ENCODE peak calls at places on chromosomes 3 and 15, in five cellular contexts. One of them, this sample, is unnamed.

GRCh38 chr3:141446737-141447136 is 40.1 kb upstream of the RASA2 start:
- DNase-seq in AML-193: no peak
- DNase-seq in epithelial cell of esophagus: no peak
- DNase-seq in stimulated activated CD8-positive, alpha-beta memory T cell treated with anti-CD3 and anti-CD28 coated beads, Interleukin-15, amount 100 ng/mL, for 4 hours: no peak
- DNase-seq in A549: no peak
- DNase-seq in this sample: no peak

GRCh38 chr3:170301404-170301803 is 56.1 kb upstream of the SKIL start:
- DNase-seq in AML-193: peak; percentile 76
- DNase-seq in epithelial cell of esophagus: peak; percentile 76
- DNase-seq in A549: no peak
- DNase-seq in stimulated activated CD8-positive, alpha-beta memory T cell treated with anti-CD3 and anti-CD28 coated beads, Interleukin-15, amount 100 ng/mL, for 4 hours: no peak
- DNase-seq in this sample: no peak

GRCh38 chr15:49900036-49900435 is 219.0 kb downstream of the ATP8B4 start:
- DNase-seq in A549: no peak
- DNase-seq in AML-193: no peak
- DNase-seq in stimulated activated CD8-positive, alpha-beta memory T cell treated with anti-CD3 and anti-CD28 coated beads, Interleukin-15, amount 100 ng/mL, for 4 hours: no peak
- DNase-seq in epithelial cell of esophagus: no peak
- DNase-seq in this sample: no peak

GRCh38 chr15:36594556-36595090 is 15.2 kb downstream of the CDIN1 start:
- DNase-seq in A549: no peak
- DNase-seq in stimulated activated CD8-positive, alpha-beta memory T cell treated with anti-CD3 and anti-CD28 coated beads, Interleukin-15, amount 100 ng/mL, for 4 hours: no peak
- DNase-seq in epithelial cell of esophagus: no peak
- DNase-seq in AML-193: no peak
- DNase-seq in this sample: no peak

GRCh38 chr15:34753236-34753894 is 1.4 kb downstream of the GJD2 start:
- DNase-seq in AML-193: no peak
- DNase-seq in A549: no peak
- DNase-seq in epithelial cell of esophagus: peak; percentile 69
- DNase-seq in stimulated activated CD8-positive, alpha-beta memory T cell treated with anti-CD3 and anti-CD28 coated beads, Interleukin-15, amount 100 ng/mL, for 4 hours: no peak
- DNase-seq in this sample: no peak

GRCh38 chr3:60810876-60811275 is 440.4 kb downstream of the FHIT start:
- DNase-seq in A549: no peak
- DNase-seq in epithelial cell of esophagus: no peak
- DNase-seq in AML-193: no peak
- DNase-seq in stimulated activated CD8-positive, alpha-beta memory T cell treated with anti-CD3 and anti-CD28 coated beads, Interleukin-15, amount 100 ng/mL, for 4 hours: no peak
- DNase-seq in this sample: no peak

GRCh38 chr3:157594413-157594812 is 91.2 kb upstream of the VEPH1 start:
- DNase-seq in A549: no peak
- DNase-seq in AML-193: peak; percentile 27
- DNase-seq in epithelial cell of esophagus: no peak
- DNase-seq in stimulated activated CD8-positive, alpha-beta memory T cell treated with anti-CD3 and anti-CD28 coated beads, Interleukin-15, amount 100 ng/mL, for 4 hours: no peak
- DNase-seq in this sample: no peak

GRCh38 chr3:32456429-32457130 is 46.1 kb downstream of the CMTM6 start:
- DNase-seq in A549: no peak
- DNase-seq in AML-193: no peak
- DNase-seq in stimulated activated CD8-positive, alpha-beta memory T cell treated with anti-CD3 and anti-CD28 coated beads, Interleukin-15, amount 100 ng/mL, for 4 hours: no peak
- DNase-seq in epithelial cell of esophagus: no peak
- DNase-seq in this sample: no peak

GRCh38 chr3:44106761-44107160 is 134.9 kb upstream of the TOPAZ1 start:
- DNase-seq in epithelial cell of esophagus: peak; percentile 9
- DNase-seq in AML-193: no peak
- DNase-seq in A549: no peak
- DNase-seq in stimulated activated CD8-positive, alpha-beta memory T cell treated with anti-CD3 and anti-CD28 coated beads, Interleukin-15, amount 100 ng/mL, for 4 hours: no peak
- DNase-seq in this sample: no peak

GRCh38 chr15:48627260-48627969 is 18.1 kb downstream of the FBN1 start:
- DNase-seq in epithelial cell of esophagus: peak; percentile 96
- DNase-seq in A549: no peak
- DNase-seq in AML-193: no peak
- DNase-seq in stimulated activated CD8-positive, alpha-beta memory T cell treated with anti-CD3 and anti-CD28 coated beads, Interleukin-15, amount 100 ng/mL, for 4 hours: no peak
- DNase-seq in this sample: no peak

GRCh38 chr3:29128004-29128403 is 152.9 kb upstream of the RBMS3 start:
- DNase-seq in AML-193: no peak
- DNase-seq in stimulated activated CD8-positive, alpha-beta memory T cell treated with anti-CD3 and anti-CD28 coated beads, Interleukin-15, amount 100 ng/mL, for 4 hours: no peak
- DNase-seq in A549: no peak
- DNase-seq in epithelial cell of esophagus: no peak
- DNase-seq in this sample: no peak

GRCh38 chr3:187870360-187871203 is 125.3 kb upstream of the BCL6 start:
- DNase-seq in stimulated activated CD8-positive, alpha-beta memory T cell treated with anti-CD3 and anti-CD28 coated beads, Interleukin-15, amount 100 ng/mL, for 4 hours: no peak
- DNase-seq in AML-193: no peak
- DNase-seq in A549: no peak
- DNase-seq in epithelial cell of esophagus: no peak
- DNase-seq in this sample: no peak

GRCh38 chr3:14844386-14845170 is 25.8 kb downstream of the FGD5 start:
- DNase-seq in A549: no peak
- DNase-seq in epithelial cell of esophagus: no peak
- DNase-seq in AML-193: no peak
- DNase-seq in stimulated activated CD8-positive, alpha-beta memory T cell treated with anti-CD3 and anti-CD28 coated beads, Interleukin-15, amount 100 ng/mL, for 4 hours: no peak
- DNase-seq in this sample: no peak

GRCh38 chr3:134059680-134060560 is 30.2 kb upstream of the SLCO2A1 start:
- DNase-seq in stimulated activated CD8-positive, alpha-beta memory T cell treated with anti-CD3 and anti-CD28 coated beads, Interleukin-15, amount 100 ng/mL, for 4 hours: no peak
- DNase-seq in AML-193: no peak
- DNase-seq in epithelial cell of esophagus: peak; percentile 7
- DNase-seq in A549: no peak
- DNase-seq in this sample: no peak

GRCh38 chr3:127729556-127730056 is 56.9 kb downstream of the ABTB1 start:
- DNase-seq in epithelial cell of esophagus: no peak
- DNase-seq in AML-193: peak; percentile 98
- DNase-seq in stimulated activated CD8-positive, alpha-beta memory T cell treated with anti-CD3 and anti-CD28 coated beads, Interleukin-15, amount 100 ng/mL, for 4 hours: no peak
- DNase-seq in A549: no peak
- DNase-seq in this sample: no peak

This sample was measured in HCT116.